ENCODE peak calls at places on chromosomes 4 and X, in five cellular contexts. N is A549, R is HCT116, C is GM23338, G is PC-3. H is an unnamed sample.

GRCh38 chr4:126939401-126939800 is 693.4 kb upstream of the INTU start:
- DNase-seq in R (no peak), N (no peak), G (peak), C (no peak), H (peak)

GRCh38 chr4:106864231-106864630 is 171.9 kb downstream of the DKK2 start:
- DNase-seq in G (no peak), C (no peak), N (no peak), R (no peak), H (no peak)

GRCh38 chrX:74179071-74179470 is 124.9 kb upstream of the ZCCHC13 start:
- DNase-seq in R (no peak), N (peak), C (no peak), G (peak), H (no peak)

GRCh38 chr4:40363382-40363920 is 28.3 kb downstream of the CHRNA9 start:
- DNase-seq in C (no peak), G (peak), R (no peak), N (no peak), H (no peak)

GRCh38 chrX:9855536-9856320 is 69.5 kb downstream of the SHROOM2 start:
- DNase-seq in R (no peak), G (no peak), N (no peak), C (no peak), H (no peak)

GRCh38 chr4:40980318-40980883 is 230.6 kb downstream of the NSUN7 start:
- DNase-seq in C (peak), G (peak), R (no peak), N (no peak), H (peak)

GRCh38 chr4:74228691-74229640 is 71.0 kb downstream of the MTHFD2L start:
- DNase-seq in G (peak), N (peak), C (peak), R (peak), H (peak)

GRCh38 chr4:56821394-56822263 is at the start of gene SPINK2:
- DNase-seq in C (peak), G (peak), N (peak), R (peak), H (no peak)

GRCh38 chrX:17990542-17990941 is 129.4 kb upstream of the RAI2 start:
- DNase-seq in C (no peak), R (no peak), G (no peak), N (no peak), H (no peak)

GRCh38 chrX:71533850-71534515 is 1.1 kb downstream of the OGT start:
- DNase-seq in C (peak), N (peak), R (no peak), G (peak), H (peak)

GRCh38 chrX:112834976-112835375 is 5.7 kb downstream of the AMOT start:
- DNase-seq in G (no peak), C (no peak), N (no peak), R (no peak), H (no peak)

GRCh38 chrX:39595977-39596376 is 501.8 kb downstream of the BCOR start:
- DNase-seq in C (no peak), N (no peak), R (no peak), G (no peak), H (no peak)

GRCh38 chrX:107205770-107206696 is at the start of the genes DNAAF6 and NUP62CL:
- DNase-seq in N (peak), G (peak), C (peak), R (peak), H (peak)

GRCh38 chr4:152007108-152007507 is 246.3 kb upstream of the GATB start:
- DNase-seq in R (no peak), N (no peak), G (no peak), C (no peak), H (no peak)

GRCh38 chrX:132833373-132833772 is 125.1 kb downstream of the HS6ST2 start:
- DNase-seq in N (no peak), C (no peak), R (no peak), G (no peak), H (no peak)

GRCh38 chr4:184848510-184848909 is 22.7 kb upstream of the ACSL1 start:
- DNase-seq in R (no peak), N (no peak), C (no peak), G (no peak), H (no peak)

GRCh38 chrX:100263650-100264049 is 146.4 kb downstream of the PCDH19 start:
- DNase-seq in C (no peak), G (no peak), N (no peak), R (no peak), H (peak)

GRCh38 chr4:149203256-149204001 is 612.2 kb downstream of the IQCM start:
- DNase-seq in N (no peak), C (no peak), R (no peak), G (no peak), H (no peak)

GRCh38 chr4:1092026-1092982 is 21.1 kb downstream of the RNF212 start:
- DNase-seq in R (no peak), G (no peak), C (peak), N (no peak), H (no peak)

GRCh38 chrX:16786791-16787735 is 797 bp downstream of the TXLNG start:
- DNase-seq in N (no peak), G (peak), R (no peak), C (peak), H (peak)

GRCh38 chr4:70901607-70901983 is 574 bp upstream of the MOB1B start:
- DNase-seq in C (no peak), N (no peak), R (no peak), G (no peak), H (peak)

GRCh38 chr4:1204828-1205591 is 32.6 kb upstream of the SPON2 start:
- DNase-seq in C (peak), N (no peak), G (no peak), R (no peak), H (no peak)

GRCh38 chr4:112857461-112857860 is 192.0 kb upstream of the ANK2 start:
- DNase-seq in N (peak), G (peak), C (no peak), R (peak), H (peak)

GRCh38 chr4:114383721-114384120 is 214.9 kb upstream of the UGT8 start:
- DNase-seq in N (no peak), C (no peak), G (peak), R (peak), H (peak)

GRCh38 chr4:118270492-118270891 is 82.3 kb downstream of the PRSS12 start:
- DNase-seq in N (peak), G (peak), R (peak), C (peak), H (peak)

GRCh38 chr4:123667991-123668390 is 271.4 kb downstream of the SPRY1 start:
- DNase-seq in R (no peak), C (no peak), G (no peak), N (no peak), H (no peak)

GRCh38 chrX:120301960-120302359 is 9.3 kb downstream of the TMEM255A start:
- DNase-seq in G (no peak), C (no peak), R (no peak), N (no peak), H (no peak)

GRCh38 chr4:95466791-95467190 is 82.0 kb downstream of the UNC5C start:
- DNase-seq in N (peak), R (no peak), C (no peak), G (peak), H (no peak)

GRCh38 chr4:168743576-168743975 is 246.7 kb downstream of the PALLD start:
- DNase-seq in N (peak), G (peak), R (no peak), C (no peak), H (no peak)

GRCh38 chr4:82852751-82853053 is 38.3 kb downstream of the SEC31A start:
- DNase-seq in R (no peak), C (no peak), N (peak), G (peak), H (no peak)

GRCh38 chrX:68431836-68432235 is 1.5 kb downstream of the OPHN1 start:
- DNase-seq in N (no peak), C (no peak), G (no peak), R (no peak), H (no peak)
- H3K4me2 ChIP-seq in N (no peak), C (peak), G (peak), R (peak), H (peak)

GRCh38 chrX:129741880-129742758 is 3.3 kb downstream of the XPNPEP2 start:
- DNase-seq in C (peak), G (no peak), R (no peak), N (no peak), H (no peak)

GRCh38 chrX:129736491-129736890 is 2.3 kb upstream of the XPNPEP2 start:
- DNase-seq in C (no peak), N (no peak), G (no peak), R (no peak), H (no peak)

GRCh38 chrX:129737921-129738320 is 858 bp upstream of the XPNPEP2 start:
- DNase-seq in G (peak), C (no peak), R (no peak), N (no peak), H (peak)

GRCh38 chrX:129739591-129739990 is 812 bp downstream of the XPNPEP2 start:
- DNase-seq in C (peak), R (no peak), G (no peak), N (no peak), H (no peak)

DNA sequence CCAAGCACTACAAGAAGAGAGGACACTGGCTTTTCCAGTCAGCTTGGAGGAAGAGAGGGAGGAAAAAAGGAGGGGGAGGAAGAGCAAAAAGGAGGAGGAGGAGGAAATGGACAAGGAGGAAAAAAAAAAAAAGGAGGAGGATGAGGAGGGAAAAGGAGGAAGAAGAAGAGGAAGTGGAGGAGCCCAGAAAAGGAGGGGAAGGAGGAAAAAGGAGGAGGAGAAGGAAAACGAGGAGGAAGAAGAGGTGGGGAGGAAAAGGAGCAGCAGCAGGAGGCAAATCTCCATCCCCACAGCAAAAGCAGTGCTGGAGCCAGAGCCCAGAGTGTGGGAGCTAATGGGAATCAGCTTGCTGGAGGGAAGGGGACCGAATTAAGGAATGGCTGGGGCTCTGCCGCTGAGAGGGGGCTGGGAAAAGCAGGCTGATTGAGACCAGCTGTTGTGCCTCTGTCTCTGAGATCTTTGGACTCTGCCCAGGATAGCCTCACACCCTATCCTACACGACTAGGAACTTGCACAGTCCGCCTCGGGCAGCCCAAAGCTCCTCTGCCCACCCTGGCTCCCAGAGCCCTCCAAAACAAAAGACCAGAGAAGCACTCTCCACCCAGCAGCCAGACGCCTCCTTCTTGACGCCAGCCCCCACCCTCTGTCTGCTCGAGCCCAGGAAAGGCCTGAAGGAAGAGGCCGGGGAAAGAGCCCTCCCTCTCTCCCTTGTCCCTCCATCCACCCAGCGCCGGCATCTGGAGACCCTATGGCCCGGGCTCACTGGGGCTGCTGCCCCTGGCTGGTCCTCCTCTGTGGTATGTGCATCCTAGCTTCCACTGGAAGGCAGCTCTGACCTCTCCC is at the start of gene XPNPEP2:
- DNase-seq in N (no peak), C (peak), G (no peak), R (no peak), H (no peak)
- H3K4me2 ChIP-seq in N (no peak), C (no peak), G (peak), R (no peak), H (no peak)

DNA sequence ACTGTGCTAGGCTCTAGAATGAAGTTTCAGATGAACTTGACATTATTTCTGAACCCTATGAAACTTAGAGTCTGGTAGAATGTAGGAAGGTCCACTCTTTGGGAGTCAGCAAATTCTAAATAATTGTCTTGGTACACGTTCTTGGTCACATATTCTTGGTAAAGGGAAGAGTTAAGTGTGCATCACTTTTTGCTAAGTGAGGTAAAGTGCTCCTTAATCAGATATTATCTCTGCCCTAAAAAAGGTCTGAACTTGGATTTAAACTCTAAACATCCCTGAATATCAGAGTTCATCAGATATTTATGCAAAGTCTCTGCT is 7.2 kb downstream of the OCIAD2 start:
- DNase-seq in N (no peak), G (no peak), C (no peak), R (no peak), H (no peak)
- H3K4me2 ChIP-seq in N (no peak), G (no peak), C (no peak), R (no peak), H (no peak)

GRCh38 chr4:67685532-67685859 is 15.5 kb downstream of the UBA6 start:
- DNase-seq in C (no peak), R (no peak), N (no peak), G (no peak), H (no peak)
- H3K4me2 ChIP-seq in C (no peak), R (no peak), N (no peak), G (no peak), H (peak)

DNA sequence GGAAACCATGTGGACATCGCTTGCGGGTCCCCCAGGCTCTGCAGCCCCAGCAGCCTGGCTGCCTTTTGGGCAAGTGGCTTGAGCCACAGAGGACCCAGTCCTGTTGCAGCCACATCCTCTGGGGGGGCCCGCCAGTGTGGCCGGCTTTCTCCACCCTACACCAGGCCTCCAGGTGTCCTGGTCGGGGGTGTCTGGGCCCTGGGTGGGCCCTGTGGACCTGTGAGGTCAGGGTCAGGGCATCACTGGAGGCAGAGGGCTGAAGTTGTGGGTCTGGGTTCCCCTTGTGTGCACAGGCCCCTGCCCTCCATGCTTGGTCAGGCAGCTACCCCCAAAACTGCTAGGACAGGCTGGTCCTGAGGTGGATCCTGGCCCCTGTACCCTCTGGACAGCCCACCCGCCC is 3.3 kb upstream of the MSANTD1 start:
- DNase-seq in R (no peak), C (no peak), N (no peak), G (no peak), H (no peak)
- H3K4me2 ChIP-seq in R (no peak), C (no peak), N (no peak), G (no peak), H (no peak)

DNA sequence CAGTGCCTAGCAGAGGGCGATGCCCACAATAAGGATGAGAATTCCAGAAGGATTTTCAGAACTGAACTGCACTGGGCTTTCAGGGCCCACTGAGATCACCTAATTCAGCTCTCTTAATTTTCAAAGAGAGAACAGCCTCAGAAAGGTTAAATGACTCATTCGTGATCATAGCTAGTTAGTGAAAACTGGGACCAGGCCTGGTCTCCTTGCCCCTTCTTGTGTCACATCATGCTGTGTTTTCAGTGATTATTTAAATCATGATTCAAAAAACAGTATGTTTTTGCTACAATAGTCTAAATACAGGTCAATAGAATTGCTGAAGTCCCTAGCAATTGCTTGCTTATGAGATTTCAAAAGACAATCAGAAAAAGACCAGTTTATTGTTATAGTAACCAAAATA is 136.4 kb upstream of the PLAC1 start:
- DNase-seq in C (no peak), R (no peak), G (peak), N (no peak), H (no peak)
- H3K4me2 ChIP-seq in C (no peak), R (peak), G (peak), N (peak), H (peak)

GRCh38 chr4:111542056-111542455 is 603.2 kb upstream of the FAM241A start:
- DNase-seq in N (no peak), G (no peak), C (no peak), R (no peak), H (no peak)
- H3K4me2 ChIP-seq in N (no peak), G (no peak), C (no peak), R (no peak), H (no peak)

GRCh38 chrX:50697691-50698090 is 116.3 kb downstream of the SHROOM4 start:
- DNase-seq in R (no peak), C (peak), G (peak), N (no peak), H (peak)

DNA sequence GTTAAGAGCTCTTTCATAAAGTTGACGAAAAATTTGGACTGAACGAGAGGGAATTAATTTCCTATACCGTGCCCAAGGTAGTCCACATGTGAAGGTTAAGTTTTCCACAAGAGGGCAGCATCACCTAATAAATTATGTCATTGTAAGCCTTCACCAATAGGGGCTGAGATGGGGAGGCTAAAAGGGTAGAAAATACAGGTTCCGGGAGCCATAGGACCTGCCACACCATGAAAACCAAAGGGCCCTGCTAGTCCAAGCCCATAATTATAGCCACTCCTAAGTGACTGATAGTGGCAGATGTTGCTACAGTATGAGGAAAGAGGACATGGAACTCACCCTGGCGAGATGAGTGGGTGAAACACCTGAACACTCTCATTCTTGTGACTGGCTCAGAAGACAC is 122.2 kb downstream of the SHROOM4 start:
- DNase-seq in R (peak), C (peak), G (peak), N (peak), H (peak)
- H3K4me2 ChIP-seq in R (peak), C (no peak), G (peak), N (no peak), H (no peak)

DNA sequence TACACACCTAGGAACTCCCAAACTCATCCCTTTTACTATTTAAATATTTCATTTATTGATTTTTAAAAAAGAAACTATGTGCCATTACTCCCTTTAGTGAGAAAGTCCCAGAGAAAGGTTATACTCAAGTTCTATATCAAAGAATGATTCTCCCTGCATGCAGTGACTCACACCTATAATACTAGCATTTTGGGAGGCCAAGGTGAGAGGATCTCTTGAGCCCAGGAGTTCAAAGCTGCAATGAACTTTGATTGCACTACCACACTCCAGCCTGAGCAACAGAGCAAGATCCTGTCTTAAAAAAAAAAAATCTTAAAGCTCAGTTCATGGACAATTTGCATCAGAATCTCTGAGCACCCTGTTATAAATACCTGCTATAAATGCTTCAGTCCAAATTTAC is 9.2 kb upstream of the RBPJ start:
- DNase-seq in R (no peak), C (no peak), G (no peak), N (no peak), H (no peak)
- H3K4me2 ChIP-seq in R (no peak), C (no peak), G (no peak), N (no peak), H (no peak)

GRCh38 chrX:45756562-45756961 is 555.9 kb upstream of the DIPK2B start:
- DNase-seq in N (no peak), G (peak), R (no peak), C (no peak), H (no peak)
- H3K4me2 ChIP-seq in N (peak), G (peak), R (peak), C (no peak), H (peak)

H was measured in mammary epithelial cell.